ENCODE peak calls at places on chromosomes 5 and 9, in four cellular contexts. G is AG09309, K is hippocampal formation, N is fibroblast of the aortic adventitia. Y is an unnamed sample.

GRCh38 chr5:181160144-181160754 is 12.9 kb downstream of the OR2V2 start:
- DNase-seq in G (no peak), K (peak), N (peak), Y (no peak)

GRCh38 chr9:80775515-80775914 is 913.8 kb downstream of the TLE1 start:
- DNase-seq in G (no peak), K (no peak), N (no peak), Y (peak)

GRCh38 chr5:52743970-52744369 is 43.7 kb upstream of the ITGA1 start:
- DNase-seq in G (peak), K (no peak), N (peak), Y (no peak)

GRCh38 chr9:22240619-22241018 is 206.0 kb upstream of the DMRTA1 start:
- DNase-seq in G (no peak), K (no peak), N (peak), Y (no peak)

GRCh38 chr5:126866837-126867236 is 89.9 kb downstream of the LMNB1 start:
- DNase-seq in G (no peak), K (no peak), N (no peak), Y (no peak)

GRCh38 chr9:111966851-111967250 is 70.2 kb downstream of the UGCG start:
- DNase-seq in G (no peak), K (no peak), N (no peak), Y (no peak)

GRCh38 chr5:83564069-83564749 is 92.7 kb downstream of the VCAN start:
- DNase-seq in G (no peak), K (peak), N (peak), Y (no peak)

GRCh38 chr5:171429543-171429910 is 10.1 kb downstream of the FGF18 start:
- DNase-seq in G (no peak), K (no peak), N (no peak), Y (no peak)

GRCh38 chr9:116484483-116484776 is 202.7 kb upstream of the TRIM32 start:
- DNase-seq in G (no peak), K (no peak), N (no peak), Y (no peak)

GRCh38 chr9:79741381-79741780 is 169.6 kb downstream of the TLE4 start:
- DNase-seq in G (no peak), K (no peak), N (no peak), Y (no peak)

GRCh38 chr5:142644640-142645361 is 41.1 kb downstream of the FGF1 start:
- DNase-seq in G (peak), K (no peak), N (peak), Y (peak)

GRCh38 chr5:114120166-114120565 is 241.7 kb upstream of the KCNN2 start:
- DNase-seq in G (no peak), K (no peak), N (no peak), Y (no peak)

GRCh38 chr9:75088646-75089368 is 493 bp downstream of the OSTF1 start:
- DNase-seq in G (no peak), K (peak), N (peak), Y (no peak)

GRCh38 chr9:700365-701282 is 140.9 kb upstream of the DMRT1 start:
- DNase-seq in G (no peak), K (no peak), N (no peak), Y (no peak)

GRCh38 chr5:14133394-14133793 is 9.7 kb upstream of the TRIO start:
- DNase-seq in G (no peak), K (no peak), N (no peak), Y (no peak)

GRCh38 chr5:71932131-71932635 is 175.1 kb upstream of the MAP1B start:
- DNase-seq in G (no peak), K (no peak), N (peak), Y (no peak)

GRCh38 chr5:59206132-59206581 is 623.3 kb downstream of the RAB3C start:
- DNase-seq in G (peak), K (no peak), N (peak), Y (peak)

GRCh38 chr5:173329370-173330150 is 1.3 kb upstream of the STC2 start:
- DNase-seq in G (no peak), K (no peak), N (no peak), Y (no peak)

GRCh38 chr9:129176786-129177442 is 1.1 kb downstream of the IER5L start:
- DNase-seq in G (no peak), K (no peak), N (peak), Y (no peak)

GRCh38 chr5:63245271-63245670 is 666.7 kb downstream of the LRRC70 start:
- DNase-seq in G (no peak), K (no peak), N (peak), Y (no peak)